ENCODE peak calls at places on chromosomes 12 and 14, in five cellular contexts. U, W, A, P and I are unnamed samples.

GRCh38 chr12:120361506-120362208 is 7.3 kb downstream of the MSI1 start:
- DNase-seq in P (peak; percentile 93), U (peak; percentile 82), A (peak; percentile 57), W (peak; percentile 99), I (peak; percentile 97)

GRCh38 chr14:81829447-81829846 is 295.8 kb upstream of the SEL1L start:
- DNase-seq in W (no peak), P (no peak), U (no peak), A (no peak), I (no peak)

GRCh38 chr14:31745741-31746140 is 184.5 kb downstream of the NUBPL start:
- DNase-seq in P (no peak), A (no peak), W (no peak), U (no peak), I (no peak)

GRCh38 chr12:2163172-2163927 is 110.6 kb downstream of the CACNA1C start:
- DNase-seq in P (no peak), W (no peak), U (peak; percentile 69), A (no peak), I (no peak)

GRCh38 chr14:55336161-55336560 is 64.9 kb downstream of the FBXO34 start:
- DNase-seq in A (no peak), W (no peak), P (no peak), U (no peak), I (no peak)

GRCh38 chr12:78018146-78018910 is 187.6 kb downstream of the NAV3 start:
- DNase-seq in W (peak; percentile 69), P (no peak), U (peak; percentile 29), A (no peak), I (no peak)

GRCh38 chr14:99717682-99718013 is 33.5 kb downstream of the CYP46A1 start:
- DNase-seq in W (no peak), A (no peak), U (no peak), P (no peak), I (no peak)

GRCh38 chr12:105706321-105706972 is 376.0 kb downstream of the C12orf75 start:
- DNase-seq in W (no peak), P (no peak), U (no peak), A (peak; percentile 65), I (peak; percentile 51)

GRCh38 chr12:82608706-82609105 is 78.0 kb upstream of the TMTC2 start:
- DNase-seq in W (no peak), U (no peak), A (no peak), P (no peak), I (no peak)

GRCh38 chr14:59482471-59483331 is 1.5 kb downstream of the L3HYPDH start:
- DNase-seq in U (peak; percentile 90), W (no peak), A (peak; percentile 87), P (no peak), I (no peak)

GRCh38 chr12:79682593-79682992 is 8.2 kb downstream of the PAWR start:
- DNase-seq in W (no peak), A (no peak), P (no peak), U (no peak), I (no peak)
- H2BK120ac ChIP-seq in W (no peak overlapping the region), A (no peak overlapping the region), P (no peak overlapping the region), U (no peak overlapping the region), I (no peak overlapping the region)

GRCh38 chr12:114690267-114691135 is 6.5 kb upstream of the TBX3 start:
- DNase-seq in P (no peak), A (no peak), U (no peak), W (no peak), I (no peak)

GRCh38 chr12:114688256-114688845 is 4.4 kb upstream of the TBX3 start:
- DNase-seq in A (no peak), P (no peak), U (no peak), W (no peak), I (peak; percentile 47)

GRCh38 chr12:114691196-114691595 is 7.2 kb upstream of the TBX3 start:
- DNase-seq in P (no peak), A (no peak), W (no peak), U (no peak), I (no peak)

GRCh38 chr12:114687802-114688201 is 3.8 kb upstream of the TBX3 start:
- DNase-seq in P (no peak), U (no peak), W (no peak), A (no peak), I (no peak)

GRCh38 chr12:114689075-114689994 is 5.4 kb upstream of the TBX3 start:
- DNase-seq in U (no peak), W (no peak), A (no peak), P (no peak), I (no peak)
- H3K4me1 ChIP-seq in U (peaks cover 12% of the 10 kb centered on the region), W (no peaks in the 10 kb centered on the region), A (peaks cover 53% of the 10 kb centered on the region), P (peaks cover 30% of the 10 kb centered on the region), I (no peaks in the 10 kb centered on the region)

DNA sequence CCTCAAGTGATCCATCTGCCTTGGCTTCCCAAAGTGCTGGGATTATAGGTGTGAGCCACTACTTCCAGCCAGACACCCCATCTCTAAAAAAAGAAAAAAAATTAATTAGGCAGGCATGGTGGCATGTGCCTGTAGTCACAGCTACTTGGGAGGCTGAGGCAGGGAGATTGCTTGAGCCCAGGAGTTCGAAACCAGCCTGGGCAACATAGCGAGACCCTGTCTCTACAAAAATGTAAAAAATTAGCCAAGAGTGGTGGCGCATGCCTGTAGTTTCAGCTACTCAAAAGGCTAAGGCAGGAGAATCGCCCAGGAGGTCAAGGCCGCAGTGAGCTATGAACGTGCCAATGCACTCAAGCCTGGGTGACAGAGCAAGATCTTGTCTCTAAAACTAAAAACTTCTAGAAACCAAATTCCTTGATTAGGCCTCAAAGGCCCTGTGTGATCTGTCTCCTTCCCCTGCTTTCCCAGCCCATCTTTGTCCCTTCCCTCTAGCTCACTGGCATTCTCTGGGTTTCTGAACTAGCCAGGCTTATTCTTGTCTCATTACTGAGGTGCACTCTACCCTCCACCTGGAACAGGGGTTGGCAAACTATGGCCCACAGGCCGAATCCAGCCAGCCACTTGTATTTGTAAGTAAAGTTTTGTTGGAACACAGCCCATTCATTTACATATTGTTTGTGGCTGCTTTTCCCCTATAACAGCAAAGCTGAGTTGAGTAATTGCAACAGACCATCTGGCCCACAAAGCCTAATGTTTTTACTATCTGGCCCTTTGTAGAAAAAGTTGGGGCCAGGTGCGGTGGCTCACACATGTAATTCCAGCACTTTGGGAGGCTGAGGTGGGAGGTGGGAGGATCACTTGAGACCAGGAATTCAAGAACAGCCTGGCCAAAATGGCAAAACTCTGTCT is 17.2 kb upstream of the TPCN1 start:
- DNase-seq in W (no peak), P (no peak), U (peak; percentile 43), A (no peak), I (no peak)
- H2BK12ac ChIP-seq in W (no peak overlapping the region), P (peak overlapping the region; percentile 27), U (no peak overlapping the region), A (no peak overlapping the region), I (no peak overlapping the region)

DNA sequence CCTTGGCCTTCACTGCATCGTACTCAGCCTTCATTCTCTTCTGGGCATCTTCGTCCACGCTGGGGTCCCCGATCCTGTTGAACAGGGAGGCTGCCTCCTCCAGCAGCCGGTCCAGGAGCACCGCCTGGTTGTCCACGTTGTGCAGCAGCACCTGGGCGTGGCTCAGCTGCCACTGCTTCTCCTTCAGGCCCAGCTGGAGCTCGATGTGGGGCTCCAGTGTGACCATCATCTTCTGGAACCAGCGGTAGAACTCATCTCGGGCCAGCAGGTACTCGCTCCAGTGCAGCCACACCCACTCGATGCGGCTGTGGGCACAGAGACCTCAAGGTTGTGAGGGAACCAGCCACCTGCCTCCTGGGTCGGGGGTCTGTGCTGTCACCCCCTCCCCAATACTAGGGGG is 50.5 kb downstream of the SYNE3 start:
- DNase-seq in A (no peak), W (no peak), U (no peak), P (no peak), I (no peak)
- H2BK120ac ChIP-seq in A (no peak overlapping the region), W (no peak overlapping the region), U (no peak overlapping the region), P (no peak overlapping the region), I (no peak overlapping the region)

DNA sequence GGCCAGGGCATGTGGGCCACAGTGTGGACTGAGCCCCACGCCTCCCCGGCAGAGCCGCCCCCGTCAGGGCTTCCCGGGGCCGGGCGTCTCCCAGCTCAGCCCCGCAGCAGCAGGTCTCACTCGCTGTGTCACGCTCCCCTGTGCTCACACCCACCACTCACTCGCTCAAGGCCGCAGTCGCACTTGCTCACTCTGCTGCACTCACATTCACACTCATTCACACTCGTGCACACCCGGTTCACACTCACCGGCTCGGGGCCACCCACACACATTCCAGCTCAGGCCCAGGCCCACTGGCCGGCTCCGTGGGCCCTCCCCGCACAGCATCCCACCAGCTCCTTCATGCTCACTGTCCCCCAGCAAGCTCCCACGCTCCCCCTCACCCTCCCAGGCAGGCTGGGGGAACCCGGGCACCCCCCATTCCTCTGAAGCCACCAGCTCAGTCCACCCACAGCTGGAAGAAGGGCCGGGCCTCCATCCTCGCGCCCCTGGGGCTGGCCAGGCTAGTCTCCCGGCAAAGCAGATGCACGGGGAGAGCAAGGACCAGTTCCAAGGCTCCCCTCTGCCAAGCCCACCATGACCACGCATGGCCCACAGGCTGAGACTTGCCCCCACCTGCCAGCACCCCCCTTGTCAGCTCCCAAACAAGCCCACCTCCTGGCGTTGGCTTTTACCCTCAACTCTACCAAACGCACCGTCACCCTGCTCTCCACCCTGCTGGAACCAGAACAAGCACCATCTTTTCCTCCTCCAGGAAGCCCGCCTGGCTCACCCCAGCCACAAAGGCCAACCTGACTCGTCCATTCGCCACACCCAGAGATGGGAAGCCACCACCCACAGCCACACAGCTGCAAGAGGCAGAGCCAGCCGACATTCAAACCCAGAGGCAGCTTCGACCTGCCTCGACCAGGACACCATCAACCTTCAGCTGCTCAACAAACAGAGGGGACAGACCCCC is 28.0 kb downstream of the NCOR2 start:
- DNase-seq in U (no peak), W (no peak), P (no peak), A (no peak), I (no peak)
- H3K4me1 ChIP-seq in U (peaks cover 81% of the 10 kb centered on the region), W (peaks cover 25% of the 10 kb centered on the region), P (peaks cover 36% of the 10 kb centered on the region), A (peaks cover 37% of the 10 kb centered on the region), I (peaks cover 3% of the 10 kb centered on the region)